ENCODE peak calls at places on chromosomes 2 and 18, in seven cellular contexts. G is NCI-H774; T is GM04504; M is fibroblast of the conjunctiva; A is effector memory CD8-positive, alpha-beta T cell; Q is fibroblast of gingiva; W is fibroblast of pulmonary artery. I is an unnamed sample.

GRCh38 chr2:72089537-72089936 is 58.1 kb downstream of the CYP26B1 start:
- DNase-seq in G (no peak), T (no peak), M (no peak), A (no peak), Q (no peak), W (no peak), I (no peak)

GRCh38 chr2:181456660-181457120 is 496 bp upstream of the ITGA4 start:
- DNase-seq in G (no peak), T (no peak), M (no peak), A (peak), Q (no peak), W (no peak), I (no peak)

GRCh38 chr2:74845217-74845751 is 11.4 kb downstream of the HK2 start:
- DNase-seq in G (peak), T (peak), M (peak), A (no peak), Q (peak), W (peak), I (peak)

GRCh38 chr2:172496096-172496709 is 59.7 kb upstream of the PDK1 start:
- DNase-seq in G (no peak), T (no peak), M (no peak), A (no peak), Q (no peak), W (no peak), I (no peak)

GRCh38 chr2:207283356-207283755 is 117.6 kb upstream of the KLF7 start:
- DNase-seq in G (no peak), T (no peak), M (no peak), A (no peak), Q (no peak), W (peak), I (no peak)

GRCh38 chr18:34661464-34662087 is 48.5 kb upstream of the DTNA start:
- DNase-seq in G (no peak), T (peak), M (peak), A (no peak), Q (peak), W (peak), I (peak)

GRCh38 chr2:64829522-64829921 is 159.7 kb upstream of the SLC1A4 start:
- DNase-seq in G (no peak), T (no peak), M (no peak), A (no peak), Q (no peak), W (no peak), I (no peak)

GRCh38 chr2:184577741-184578140 is 20.6 kb upstream of the ZNF804A start:
- DNase-seq in G (no peak), T (no peak), M (no peak), A (no peak), Q (no peak), W (no peak), I (no peak)

GRCh38 chr2:203775684-203776083 is 69.2 kb downstream of the CD28 start:
- DNase-seq in G (no peak), T (no peak), M (no peak), A (no peak), Q (no peak), W (no peak), I (no peak)

GRCh38 chr2:33848486-33848885 is 249.4 kb upstream of the FAM98A start:
- DNase-seq in G (no peak), T (no peak), M (peak), A (no peak), Q (peak), W (no peak), I (peak)

GRCh38 chr2:218877331-218877730 is 3.3 kb upstream of the WNT10A start:
- DNase-seq in G (no peak), T (no peak), M (no peak), A (no peak), Q (no peak), W (no peak), I (no peak)

GRCh38 chr2:74567862-74568261 is 13.3 kb downstream of the DOK1 start:
- DNase-seq in G (no peak), T (peak), M (peak), A (no peak), Q (peak), W (peak), I (peak)

GRCh38 chr2:111116016-111116746 is 4.5 kb upstream of the BCL2L11 start:
- DNase-seq in G (no peak), T (no peak), M (no peak), A (no peak), Q (no peak), W (no peak), I (no peak)

GRCh38 chr2:45922577-45922988 is 271.1 kb downstream of the PRKCE start:
- DNase-seq in G (peak), T (no peak), M (peak), A (no peak), Q (peak), W (peak), I (no peak)

GRCh38 chr2:187008111-187008510 is 159.1 kb upstream of the ZSWIM2 start:
- DNase-seq in G (no peak), T (no peak), M (peak), A (no peak), Q (peak), W (peak), I (peak)

GRCh38 chr2:32425719-32426141 is 68.9 kb downstream of the BIRC6 start:
- DNase-seq in G (no peak), T (peak), M (no peak), A (no peak), Q (peak), W (peak), I (peak)

GRCh38 chr18:29174891-29175290 is 998.0 kb upstream of the CDH2 start:
- DNase-seq in G (no peak), T (no peak), M (no peak), A (no peak), Q (no peak), W (no peak), I (no peak)

GRCh38 chr18:44778788-44779187 is 98.1 kb downstream of the SETBP1 start:
- DNase-seq in G (no peak), T (no peak), M (no peak), A (no peak), Q (no peak), W (no peak), I (no peak)

GRCh38 chr2:101464841-101465240 is 10.1 kb downstream of the RFX8 start:
- DNase-seq in G (no peak), T (no peak), M (no peak), A (no peak), Q (peak), W (peak), I (no peak)